ENCODE peak calls at places on chromosomes 11 and 22, in five cellular contexts. F is adrenal gland, M is upper lobe of left lung, C is foreskin keratinocyte, O is A673. P is an unnamed sample.
A peak's percentile ranks its signal among the peaks of the same experiment; 100 is the strongest.

GRCh38 chr11:88414385-88414861 is 76.9 kb upstream of the CTSC start:
- DNase-seq in F (peak; percentile 61), M (no peak), C (peak; percentile 43), O (peak; percentile 85), P (no peak)

GRCh38 chr11:3225159-3225758 is 6.6 kb upstream of the MRGPRG start:
- DNase-seq in F (no peak), M (no peak), C (no peak), O (no peak), P (no peak)

GRCh38 chr11:31863170-31863929 is 52.2 kb upstream of the PAX6 start:
- DNase-seq in F (no peak), M (no peak), C (no peak), O (no peak), P (no peak)

GRCh38 chr11:71556018-71556417 is 7.8 kb downstream of the KRTAP5-9 start:
- DNase-seq in F (no peak), M (no peak), C (no peak), O (no peak), P (no peak)

GRCh38 chr11:59053387-59053786 is 32.7 kb upstream of the GLYATL1B start:
- DNase-seq in F (peak; percentile 59), M (no peak), C (no peak), O (peak; percentile 77), P (peak; percentile 81)

GRCh38 chr11:18540207-18541009 is 13.7 kb upstream of the TSG101 start:
- DNase-seq in F (no peak), M (no peak), C (no peak), O (peak; percentile 4), P (no peak)

GRCh38 chr11:28621648-28622215 is 513.5 kb downstream of the METTL15 start:
- DNase-seq in F (peak; percentile 23), M (no peak), C (no peak), O (no peak), P (no peak)

GRCh38 chr11:134139873-134140331 is 71.0 kb downstream of the JAM3 start:
- DNase-seq in F (peak; percentile 63), M (peak; percentile 25), C (peak; percentile 46), O (peak; percentile 82), P (no peak)

GRCh38 chr11:129750343-129751292 is 65.0 kb upstream of the TMEM45B start:
- DNase-seq in F (peak; percentile 54), M (peak; percentile 95), C (peak; percentile 42), O (peak; percentile 86), P (peak; percentile 88)

GRCh38 chr11:995752-996420 is 40.6 kb downstream of the MUC6 start:
- DNase-seq in F (no peak), M (peak; percentile 56), C (no peak), O (no peak), P (no peak)

GRCh38 chr11:112617977-112618829 is 343.0 kb upstream of the NCAM1 start:
- DNase-seq in F (no peak), M (peak; percentile 29), C (no peak), O (no peak), P (no peak)

GRCh38 chr22:29702931-29703594 is 16.7 kb upstream of the CABP7 start:
- DNase-seq in F (no peak), M (peak; percentile 82), C (no peak), O (no peak), P (peak; percentile 85)

GRCh38 chr11:28529540-28530410 is 421.6 kb downstream of the METTL15 start:
- DNase-seq in F (no peak), M (no peak), C (peak; percentile 49), O (peak; percentile 89), P (no peak)

GRCh38 chr22:48488149-48488551 is 1339.5 kb downstream of the BRD1 start:
- DNase-seq in F (no peak), M (no peak), C (no peak), O (no peak), P (no peak)

GRCh38 chr11:35626511-35626910 is 8.3 kb downstream of the FJX1 start:
- DNase-seq in F (no peak), M (no peak), C (no peak), O (no peak), P (no peak)

GRCh38 chr22:20566420-20567260 is 59.2 kb downstream of the MED15 start:
- DNase-seq in F (peak; percentile 79), M (no peak), C (peak; percentile 52), O (no peak), P (peak; percentile 63)
- H3K4me1 ChIP-seq in F (peaks cover 48% of the 10 kb centered on the region), M (peaks cover 53% of the 10 kb centered on the region), C (peaks cover 29% of the 10 kb centered on the region), O (peaks cover 7% of the 10 kb centered on the region), P (peaks cover 55% of the 10 kb centered on the region)

DNA sequence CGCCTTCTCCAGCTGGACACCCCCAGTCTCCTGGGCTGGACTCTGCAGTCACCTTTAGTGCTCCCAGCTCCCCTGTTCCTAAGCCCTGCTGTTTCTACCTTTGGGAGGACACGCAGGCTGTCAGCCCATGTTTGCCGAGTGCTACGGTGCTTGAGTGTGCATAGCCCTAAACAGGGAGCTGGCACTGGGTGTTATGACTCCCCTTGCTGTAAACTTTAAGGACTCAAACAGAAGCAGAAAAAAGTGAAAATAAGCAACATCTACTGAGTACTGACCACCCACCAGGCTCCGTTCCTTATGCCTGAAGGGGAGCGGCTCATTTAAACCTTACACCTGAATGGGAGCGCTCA is 7.3 kb upstream of the APOBEC3B start:
- DNase-seq in F (no peak), M (no peak), C (no peak), O (no peak), P (no peak)
- TF ChIP-seq CTCF in F (no peak), M (no peak), C (no peak), O (no peak), P (no peak)

DNA sequence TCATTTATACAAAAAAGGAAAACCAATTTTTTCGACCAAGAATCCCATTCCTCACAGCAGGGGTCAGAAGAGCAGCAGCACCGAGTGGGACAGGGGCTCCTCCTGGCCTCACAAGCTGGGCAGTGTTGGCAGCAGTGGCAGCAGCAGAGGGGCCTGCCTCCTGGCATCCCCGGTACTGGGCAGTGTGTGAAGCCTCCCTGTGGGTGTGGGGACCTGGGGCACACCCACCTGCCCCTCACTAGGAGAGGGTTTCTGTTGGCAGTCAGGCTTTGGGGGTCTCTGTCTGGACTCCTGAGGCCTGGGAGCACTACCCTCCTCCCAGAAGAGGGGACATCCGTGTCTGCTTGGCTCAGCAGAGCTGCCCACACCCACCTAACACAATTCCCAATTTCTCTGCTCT is 67.8 kb downstream of the NECTIN1 start:
- DNase-seq in F (no peak), M (no peak), C (no peak), O (no peak), P (no peak)
- H3K4me1 ChIP-seq in F (no peaks in the 10 kb centered on the region), M (no peaks in the 10 kb centered on the region), C (peaks cover 4% of the 10 kb centered on the region), O (no peaks in the 10 kb centered on the region), P (no peaks in the 10 kb centered on the region)

GRCh38 chr11:44627911-44628729 is 62.7 kb downstream of the CD82 start:
- DNase-seq in F (peak; percentile 92), M (no peak), C (no peak), O (no peak), P (peak; percentile 76)
- TF ChIP-seq CTCF in F (peak; percentile 39), M (no peak), C (no peak), O (no peak), P (peak; percentile 18)

GRCh38 chr11:117204283-117205080 is 5.3 kb downstream of the TAGLN start:
- DNase-seq in F (no peak), M (peak; percentile 61), C (no peak), O (no peak), P (no peak)
- H3K4me1 ChIP-seq in F (peaks cover 22% of the 10 kb centered on the region), M (peaks cover 1% of the 10 kb centered on the region), C (no peaks in the 10 kb centered on the region), O (no peaks in the 10 kb centered on the region), P (peaks cover 4% of the 10 kb centered on the region)

DNA sequence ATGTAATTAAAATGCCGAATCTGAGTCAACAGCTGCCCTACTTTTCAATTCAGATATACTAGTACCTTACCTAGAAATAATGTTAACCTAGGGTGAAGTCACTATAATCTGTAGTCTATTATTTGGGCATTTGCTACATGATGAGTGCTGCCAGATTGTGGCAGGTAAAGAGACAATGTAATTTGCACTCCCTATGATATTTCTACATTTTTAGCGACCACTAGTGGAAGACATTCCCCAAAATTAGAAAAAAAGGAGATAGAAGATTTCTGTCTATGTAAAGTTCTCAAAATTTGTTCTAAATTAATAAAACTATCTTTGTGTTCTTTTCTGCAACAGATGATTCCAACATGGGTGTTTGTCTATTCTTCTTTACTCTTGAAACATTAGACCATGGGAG is 14.1 kb downstream of the MS4A1 start:
- DNase-seq in F (no peak), M (no peak), C (no peak), O (no peak), P (no peak)
- TF ChIP-seq CTCF in F (no peak), M (no peak), C (no peak), O (peak; percentile 28), P (no peak)